ENCODE peak calls at places on chromosomes 11 and 22, in four cellular contexts. K, J, D and Y are unnamed samples.

GRCh38 chr11:115921986-115922385 is 417.8 kb upstream of the CADM1 start:
- DNase-seq in K (no peak), J (no peak), D (no peak), Y (no peak)

GRCh38 chr11:17230867-17231851 is 23.4 kb upstream of the PIK3C2A start:
- DNase-seq in K (peak), J (no peak), D (no peak), Y (no peak)

GRCh38 chr11:114384487-114384886 is 15.8 kb downstream of the C11orf71 start:
- DNase-seq in K (no peak), J (no peak), D (no peak), Y (no peak)

GRCh38 chr11:117941163-117941707 is 12.0 kb upstream of the TMPRSS13 start:
- DNase-seq in K (no peak), J (no peak), D (no peak), Y (peak)

GRCh38 chr11:44519989-44520737 is 45.3 kb upstream of the CD82 start:
- DNase-seq in K (no peak), J (no peak), D (no peak), Y (no peak)

GRCh38 chr11:44861829-44862545 is 88.7 kb downstream of the TP53I11 start:
- DNase-seq in K (peak), J (peak), D (peak), Y (peak)

GRCh38 chr11:102438311-102439062 is 14.1 kb downstream of the TMEM123 start:
- DNase-seq in K (no peak), J (peak), D (peak), Y (no peak)

GRCh38 chr11:27694992-27695391 is 5.3 kb downstream of the BDNF start:
- DNase-seq in K (no peak), J (peak), D (no peak), Y (no peak)

GRCh38 chr22:38718414-38718813 is 12.7 kb downstream of the GTPBP1 start:
- DNase-seq in K (no peak), J (peak), D (peak), Y (peak)

GRCh38 chr11:125167954-125168821 is 3.6 kb downstream of the PKNOX2 start:
- DNase-seq in K (no peak), J (peak), D (no peak), Y (no peak)

GRCh38 chr11:3747704-3748103 is 49.6 kb downstream of the NUP98 start:
- DNase-seq in K (no peak), J (peak), D (no peak), Y (no peak)

GRCh38 chr11:46321757-46322156 is 25.5 kb upstream of the DGKZ start:
- DNase-seq in K (no peak), J (peak), D (no peak), Y (no peak)

GRCh38 chr22:30591191-30591587 is 521 bp downstream of the PES1 start:
- DNase-seq in K (no peak), J (peak), D (no peak), Y (no peak)

GRCh38 chr11:122923302-122923701 is 40.7 kb downstream of the JHY start:
- DNase-seq in K (no peak), J (no peak), D (no peak), Y (no peak)

GRCh38 chr22:27273386-27273785 is 528.2 kb downstream of the MN1 start:
- DNase-seq in K (no peak), J (no peak), D (no peak), Y (no peak)

GRCh38 chr11:128924618-128925017 is 18.1 kb downstream of the TP53AIP1 start:
- DNase-seq in K (no peak), J (no peak), D (no peak), Y (no peak)

GRCh38 chr11:71103266-71103665 is 149.1 kb downstream of the SHANK2 start:
- DNase-seq in K (no peak), J (no peak), D (no peak), Y (no peak)

GRCh38 chr11:83033367-83033766 is 38.3 kb downstream of the RAB30 start:
- DNase-seq in K (no peak), J (no peak), D (no peak), Y (no peak)

GRCh38 chr11:65078151-65078550 is 5.7 kb downstream of the CDCA5 start:
- DNase-seq in K (no peak), J (peak), D (peak), Y (no peak)

GRCh38 chr22:24247564-24248344 is 2.9 kb upstream of the GGT5 start:
- DNase-seq in K (no peak), J (peak), D (peak), Y (peak)

GRCh38 chr11:79304599-79305212 is 136.1 kb downstream of the TENM4 start:
- DNase-seq in K (no peak), J (no peak), D (no peak), Y (no peak)

GRCh38 chr11:19176629-19177186 is 25.1 kb downstream of the CSRP3 start:
- DNase-seq in K (no peak), J (no peak), D (no peak), Y (no peak)

GRCh38 chr11:330694-331314 is 10.1 kb upstream of the IFITM3 start:
- DNase-seq in K (no peak), J (no peak), D (no peak), Y (no peak)

GRCh38 chr22:48279465-48279765 is 1517.0 kb downstream of the TBC1D22A start:
- DNase-seq in K (no peak), J (no peak), D (no peak), Y (no peak)

GRCh38 chr22:41925783-41926460 is 684 bp downstream of the TNFRSF13C start:
- DNase-seq in K (no peak), J (peak), D (peak), Y (no peak)

GRCh38 chr11:132050577-132051180 is 680.3 kb downstream of the NTM start:
- DNase-seq in K (no peak), J (no peak), D (no peak), Y (no peak)

GRCh38 chr22:25540128-25540790 is 24.2 kb upstream of the GRK3 start:
- DNase-seq in K (no peak), J (no peak), D (no peak), Y (no peak)

GRCh38 chr11:102328748-102329147 is 11.5 kb downstream of the BIRC3 start:
- DNase-seq in K (no peak), J (no peak), D (no peak), Y (no peak)

GRCh38 chr22:40196628-40197027 is 18.9 kb downstream of the TNRC6B start:
- DNase-seq in K (peak), J (peak), D (no peak), Y (peak)

GRCh38 chr11:22477312-22477711 is 139.1 kb downstream of the SLC17A6 start:
- DNase-seq in K (no peak), J (peak), D (no peak), Y (no peak)

GRCh38 chr22:40215266-40215665 is 37.5 kb downstream of the TNRC6B start:
- DNase-seq in K (no peak), J (no peak), D (no peak), Y (no peak)

GRCh38 chr22:44642096-44642644 is 59.8 kb upstream of the PRR5 start:
- DNase-seq in K (no peak), J (no peak), D (no peak), Y (no peak)

GRCh38 chr22:44640618-44641155 is 61.3 kb upstream of the PRR5 start:
- DNase-seq in K (no peak), J (no peak), D (no peak), Y (no peak)

GRCh38 chr22:44638966-44639739 is 62.9 kb upstream of the PRR5 start:
- DNase-seq in K (no peak), J (peak), D (no peak), Y (no peak)

GRCh38 chr22:44645083-44645482 is 56.9 kb upstream of the PRR5 start:
- DNase-seq in K (no peak), J (no peak), D (peak), Y (no peak)

DNA sequence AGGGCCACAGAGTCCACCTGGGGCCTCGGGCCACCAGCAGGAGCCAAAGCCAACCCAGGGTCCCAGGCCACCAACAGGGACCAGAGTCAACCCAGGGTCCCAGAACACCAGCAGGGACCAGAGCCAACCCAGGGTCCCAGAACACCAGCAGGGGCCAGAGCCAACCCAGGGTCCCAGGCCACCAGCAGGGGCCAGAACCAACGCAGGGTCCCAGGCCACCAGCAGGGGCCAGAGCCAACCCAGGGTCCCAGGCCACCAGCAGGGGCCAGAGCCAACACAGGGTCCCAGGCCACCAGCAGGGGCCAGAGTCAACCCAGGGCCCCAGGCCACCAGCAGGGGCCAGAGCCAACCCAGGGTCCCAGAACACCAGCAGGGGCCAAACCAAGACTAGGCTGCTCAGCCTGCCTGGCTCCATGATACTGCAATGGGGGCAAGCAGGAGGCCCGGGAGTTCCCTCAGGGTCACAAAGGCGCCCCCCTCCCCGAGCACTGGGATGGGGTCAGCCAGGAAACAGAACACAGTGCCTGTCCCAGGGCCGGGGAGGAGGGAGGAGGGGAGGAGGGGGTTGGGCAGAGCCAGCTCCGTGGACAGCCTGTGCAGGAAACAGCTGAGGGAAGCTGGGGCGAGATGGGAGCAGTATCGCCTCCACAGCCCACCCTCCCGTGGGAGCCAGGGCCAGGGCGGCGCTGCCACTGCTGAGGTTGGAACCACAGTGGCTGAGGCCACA is 62.0 kb upstream of the PRR5 start:
- DNase-seq in K (no peak), J (no peak), D (no peak), Y (no peak)
- H3K9ac ChIP-seq in K (no peak), J (peak), D (no peak), Y (no peak)

GRCh38 chr11:95465887-95466286 is 234.9 kb upstream of the SESN3 start:
- DNase-seq in K (no peak), J (no peak), D (no peak), Y (no peak)

GRCh38 chr11:95466406-95466805 is 235.4 kb upstream of the SESN3 start:
- DNase-seq in K (no peak), J (no peak), D (no peak), Y (no peak)

GRCh38 chr11:95461348-95461747 is 230.3 kb upstream of the SESN3 start:
- DNase-seq in K (no peak), J (no peak), D (no peak), Y (no peak)

GRCh38 chr11:95459268-95460040 is 228.5 kb upstream of the SESN3 start:
- DNase-seq in K (no peak), J (peak), D (no peak), Y (no peak)

DNA sequence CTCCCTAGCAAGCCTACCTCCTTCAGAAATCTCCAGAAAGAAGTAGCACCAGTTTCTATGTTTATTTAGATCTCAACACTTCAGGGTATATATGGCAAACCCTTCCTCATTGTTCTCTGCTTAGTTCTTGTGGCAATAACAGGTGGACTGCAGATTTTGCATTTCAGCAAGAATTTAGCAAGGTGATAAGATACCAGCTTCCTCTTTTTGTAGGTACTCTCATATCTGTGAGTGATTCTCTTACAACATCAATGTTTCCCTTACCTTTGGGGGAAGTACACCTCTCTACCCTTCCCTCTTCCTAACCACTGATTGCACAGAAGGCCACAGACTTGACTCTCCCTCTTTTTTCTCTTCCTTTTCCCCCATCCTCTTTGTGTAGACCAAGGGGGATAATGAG is 230.9 kb upstream of the SESN3 start:
- DNase-seq in K (no peak), J (no peak), D (no peak), Y (no peak)
- H3K9ac ChIP-seq in K (no peak), J (no peak), D (no peak), Y (no peak)

DNA sequence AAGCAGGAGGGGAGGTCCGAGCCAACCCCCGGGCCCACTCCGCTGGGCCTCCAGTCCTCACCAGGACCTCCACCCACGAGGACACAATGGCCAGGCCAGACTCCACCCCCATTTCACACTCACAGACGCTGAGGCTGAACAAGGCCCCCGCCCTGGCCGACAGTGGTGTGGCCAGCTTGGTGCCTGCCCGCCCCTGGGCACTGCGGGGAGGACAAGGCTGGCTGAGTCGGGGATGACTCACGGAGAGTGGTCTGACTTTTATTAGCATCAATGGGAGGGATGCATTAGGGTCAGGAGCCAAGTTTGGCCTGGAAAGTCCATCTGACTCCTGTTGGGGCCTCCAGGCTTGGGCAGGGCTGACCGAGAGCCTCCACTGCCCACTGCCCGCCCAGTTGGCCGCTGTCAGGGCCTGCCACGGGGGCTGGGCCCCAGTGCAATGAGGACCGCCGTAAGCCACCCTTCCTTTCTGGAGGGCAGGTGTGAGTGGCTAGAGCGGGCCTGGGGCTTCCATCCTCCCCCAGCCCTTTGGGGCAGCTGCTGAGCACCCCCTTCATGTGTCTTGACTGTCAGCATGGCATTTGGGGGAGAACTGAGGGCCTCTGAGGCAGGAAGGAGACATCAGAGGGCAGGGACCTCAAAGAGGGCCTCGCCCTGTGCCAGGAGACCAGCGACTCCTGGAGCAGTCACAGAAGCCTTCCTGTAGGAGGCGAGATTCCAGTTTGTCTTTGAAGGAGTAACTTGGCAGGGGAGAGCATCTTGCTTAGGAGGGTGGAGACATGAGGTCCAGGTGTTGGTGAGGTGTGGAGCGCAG is 10.6 kb downstream of the TSPAN32 start:
- DNase-seq in K (no peak), J (peak), D (no peak), Y (no peak)
- H3K9ac ChIP-seq in K (no peak), J (no peak), D (no peak), Y (no peak)

DNA sequence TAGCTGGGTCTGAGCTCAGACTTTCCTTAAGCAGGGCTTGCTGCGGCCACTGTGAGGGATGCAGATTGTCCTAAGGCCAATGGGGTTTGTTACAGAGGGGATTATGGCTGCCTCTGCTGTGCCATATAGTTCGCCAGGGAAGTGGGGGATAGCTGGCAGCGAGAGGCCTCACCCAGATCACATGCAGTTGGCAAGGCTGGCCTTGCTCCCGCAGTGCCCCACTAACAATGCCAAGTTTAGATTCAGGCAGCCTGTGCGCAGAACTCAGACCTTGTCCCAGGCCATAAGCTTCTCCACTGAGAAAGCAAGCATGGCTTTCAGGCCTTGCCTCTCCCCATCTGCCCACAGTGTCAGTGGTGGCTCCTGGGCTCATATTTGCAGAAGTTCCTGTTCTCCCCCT is 4.7 kb upstream of the APOL2 start:
- DNase-seq in K (no peak), J (no peak), D (no peak), Y (no peak)
- H3K9ac ChIP-seq in K (no peak), J (no peak), D (no peak), Y (no peak)